ENCODE peak calls at places on chromosomes 11 and 22, in seven cellular contexts. K is HT1080; H is lung microvascular endothelial cell; V is DMS153; N is activated CD8-positive, alpha-beta memory T cell treated with anti-CD3 and anti-CD28 coated beads for 24 hours; Q is EH; Z is germinal center. B is an unnamed sample.

GRCh38 chr11:70420008-70420464 is 21.7 kb downstream of the CTTN start:
- DNase-seq in Z (no peak), N (no peak), V (no peak), K (peak; percentile 93), Q (peak; percentile 19), H (peak; percentile 23), B (no peak)

GRCh38 chr22:46004105-46004866 is 27.3 kb upstream of the WNT7B start:
- DNase-seq in N (peak; percentile 67), Q (peak; percentile 11), Z (no peak), V (no peak), H (no peak), K (no peak), B (no peak)

GRCh38 chr11:86741489-86742435 is 58.6 kb upstream of the PRSS23 start:
- DNase-seq in K (peak; percentile 93), N (no peak), V (peak; percentile 64), Z (no peak), Q (peak; percentile 91), H (peak; percentile 65), B (peak; percentile 68)

GRCh38 chr11:22832315-22833041 is 2.9 kb upstream of the SVIP start:
- DNase-seq in Q (peak; percentile 6), Z (no peak), N (no peak), K (peak; percentile 71), H (peak; percentile 40), V (no peak), B (no peak)

GRCh38 chr11:46176421-46176820 is 55.2 kb upstream of the PHF21A start:
- DNase-seq in Z (no peak), Q (no peak), H (no peak), N (no peak), K (no peak), V (no peak), B (no peak)

GRCh38 chr11:11296434-11296833 is 56.6 kb downstream of the CSNK2A3 start:
- DNase-seq in Q (no peak), K (no peak), N (no peak), V (no peak), H (no peak), Z (no peak), B (no peak)

GRCh38 chr11:87219266-87219665 is 181.5 kb downstream of the TMEM135 start:
- DNase-seq in N (no peak), V (no peak), H (no peak), K (no peak), Q (no peak), Z (no peak), B (no peak)

GRCh38 chr22:41360126-41360525 is 21.6 kb upstream of the TEF start:
- DNase-seq in K (no peak), V (no peak), Z (no peak), N (no peak), H (no peak), Q (no peak), B (no peak)

GRCh38 chr11:96315476-96315875 is 27.5 kb downstream of the MAML2 start:
- DNase-seq in V (no peak), H (no peak), Q (peak; percentile 33), N (no peak), Z (no peak), K (no peak), B (no peak)

GRCh38 chr11:15969281-15969680 is 387.1 kb downstream of the SOX6 start:
- DNase-seq in Q (peak; percentile 86), H (peak; percentile 84), K (peak; percentile 70), V (peak; percentile 50), Z (no peak), N (no peak), B (peak; percentile 63)

GRCh38 chr11:69005631-69006368 is 7.2 kb downstream of the MRGPRF start:
- DNase-seq in Z (no peak), Q (no peak), H (no peak), N (no peak), V (no peak), K (no peak), B (no peak)

GRCh38 chr22:30602049-30602448 is 4.9 kb upstream of the TCN2 start:
- DNase-seq in K (peak; percentile 41), Z (no peak), N (no peak), V (no peak), H (no peak), Q (peak; percentile 41), B (no peak)

GRCh38 chr11:44760917-44761545 is 34.3 kb downstream of the TSPAN18 start:
- DNase-seq in Q (peak; percentile 86), K (peak; percentile 41), V (no peak), Z (no peak), N (no peak), H (peak; percentile 86), B (no peak)

GRCh38 chr11:73295259-73295995 is 12.6 kb upstream of the ARHGEF17 start:
- DNase-seq in V (peak; percentile 21), Q (peak; percentile 92), Z (peak; percentile 81), N (peak; percentile 91), K (peak; percentile 84), H (peak; percentile 69), B (peak; percentile 51)

GRCh38 chr22:47102648-47103047 is 340.2 kb downstream of the TBC1D22A start:
- DNase-seq in K (no peak), N (peak; percentile 4), Q (no peak), V (no peak), Z (no peak), H (no peak), B (no peak)

GRCh38 chr22:23569291-23569690 is 10.8 kb downstream of the IGLL1 start:
- DNase-seq in H (no peak), N (no peak), K (no peak), Q (no peak), V (no peak), Z (no peak), B (no peak)

GRCh38 chr11:27291954-27292641 is 70.9 kb downstream of the CCDC34 start:
- DNase-seq in V (no peak), H (no peak), Q (no peak), Z (no peak), K (no peak), N (no peak), B (no peak)